ENCODE peak calls at places on chromosomes 4 and X, in ten cellular contexts. L is nucleus accumbens; T is activated CD8-positive, alpha-beta T cell treated with anti-CD3 and anti-CD28 coated beads, Interleukin-2, amount 10 ng/mL, durations not matched to agents 7 days and 5 days; R is Right ventricle myocardium superior; H is H9; B is A549; Z is T1000; W is Calu3; F is glomerular endothelial cell; Y is stimulated activated CD4-positive, alpha-beta T cell treated with anti-CD3 and anti-CD28 coated beads, TNF-alpha, amount 100 ng/mL, for 4 hours. X is an unnamed sample.

GRCh38 chrX:69036674-69037573 is 128.3 kb downstream of the PJA1 start:
- DNase-seq in L (no peak), T (no peak), R (no peak), H (no peak), B (no peak), Z (no peak), W (no peak), F (no peak), Y (no peak), X (no peak)

GRCh38 chr4:87521757-87522374 is 7.3 kb downstream of the SPARCL1 start:
- DNase-seq in L (no peak), T (no peak), R (no peak), H (no peak), B (peak), Z (no peak), W (no peak), F (no peak), Y (no peak), X (no peak)

GRCh38 chrX:102959471-102959870 is 22.4 kb downstream of the RAB40AL start:
- DNase-seq in L (no peak), T (no peak), R (no peak), H (no peak), B (no peak), Z (peak), W (no peak), F (no peak), Y (no peak), X (no peak)

GRCh38 chr4:82431026-82431745 is 796 bp downstream of the ENOPH1 start:
- DNase-seq in L (peak), T (peak), R (no peak), H (peak), B (peak), Z (no peak), W (peak), F (no peak), Y (peak), X (peak)

GRCh38 chrX:133151320-133151719 is 54.4 kb upstream of the USP26 start:
- DNase-seq in L (no peak), T (no peak), R (no peak), H (no peak), B (peak), Z (no peak), W (peak), F (no peak), Y (no peak), X (peak)

GRCh38 chrX:71912156-71912555 is 1.5 kb downstream of the NHSL2 start:
- DNase-seq in L (no peak), T (no peak), R (no peak), H (no peak), B (no peak), Z (no peak), W (no peak), F (no peak), Y (no peak), X (no peak)

GRCh38 chr4:112511294-112512118 is 4.5 kb downstream of the NEUROG2 start:
- DNase-seq in L (no peak), T (no peak), R (no peak), H (no peak), B (no peak), Z (no peak), W (no peak), F (no peak), Y (no peak), X (no peak)

GRCh38 chrX:115183980-115184379 is 5.2 kb upstream of the RBMXL3 start:
- DNase-seq in L (no peak), T (no peak), R (no peak), H (no peak), B (peak), Z (no peak), W (no peak), F (no peak), Y (no peak), X (no peak)

GRCh38 chr4:53854991-53855885 is 209.2 kb downstream of the CHIC2 start:
- DNase-seq in L (no peak), T (no peak), R (no peak), H (no peak), B (no peak), Z (peak), W (no peak), F (no peak), Y (no peak), X (no peak)

GRCh38 chrX:1491851-1492349 is 39.2 kb upstream of the ASMTL start:
- DNase-seq in L (no peak), T (peak), R (no peak), H (peak), B (peak), Z (no peak), W (peak), F (no peak), Y (no peak), X (no peak)